ENCODE peak calls at places on chromosomes 7 and 10, in seven cellular contexts. S is cardiac muscle cell; G is KG1; A is activated T-helper 1 cell treated with anti-CD3 and anti-CD28 coated beads, Interleukin-12 subunit alpha, Interleukin-12 subunit beta, Interleukin-2, Interleukin-4 antibody, amounts not matched to agents 30 ng/mL and 10 ng/mL and 1 ng/mL, durations not matched to agents 14 hours and 24 hours and 36 hours; B is stimulated activated CD4-positive, alpha-beta T cell treated with anti-CD3 and anti-CD28 coated beads, Interleukin-2, amount 100 ng/mL, for 24 hours; W is GM23248; P is AML-193. U is an unnamed sample.
A peak's percentile ranks its signal among the peaks of the same experiment; 100 is the strongest.

GRCh38 chr7:42170724-42171123 is 66.3 kb downstream of the GLI3 start:
- DNase-seq in S (no peak), G (no peak), A (no peak), B (no peak), W (peak; percentile 49), P (no peak), U (no peak)

GRCh38 chr10:70558871-70559810 is 43.4 kb downstream of the PRF1 start:
- DNase-seq in S (peak; percentile 89), G (peak; percentile 35), A (peak; percentile 50), B (peak; percentile 74), W (peak; percentile 57), P (no peak), U (no peak)

GRCh38 chr10:19817251-19818046 is 1.2 kb downstream of the PLXDC2 start:
- DNase-seq in S (peak; percentile 47), G (no peak), A (no peak), B (no peak), W (peak; percentile 10), P (no peak), U (no peak)

GRCh38 chr7:101112233-101112632 is 14.7 kb upstream of the SERPINE1 start:
- DNase-seq in S (no peak), G (no peak), A (no peak), B (no peak), W (no peak), P (no peak), U (no peak)

GRCh38 chr7:155190608-155191536 is 106.8 kb upstream of the INSIG1 start:
- DNase-seq in S (peak; percentile 66), G (peak; percentile 25), A (peak; percentile 44), B (peak; percentile 80), W (peak; percentile 73), P (peak; percentile 4), U (no peak)

GRCh38 chr7:151761256-151761655 is 115.7 kb downstream of the PRKAG2 start:
- DNase-seq in S (no peak), G (no peak), A (no peak), B (no peak), W (no peak), P (peak; percentile 18), U (no peak)

GRCh38 chr7:70893422-70893821 is 238.5 kb upstream of the GALNT17 start:
- DNase-seq in S (no peak), G (no peak), A (no peak), B (no peak), W (no peak), P (no peak), U (no peak)

GRCh38 chr7:15461576-15461975 is 100.2 kb downstream of the AGMO start:
- DNase-seq in S (no peak), G (no peak), A (no peak), B (no peak), W (peak; percentile 84), P (no peak), U (no peak)

GRCh38 chr7:79806161-79806734 is 328.4 kb upstream of the GNAI1 start:
- DNase-seq in S (no peak), G (no peak), A (no peak), B (no peak), W (peak; percentile 71), P (no peak), U (peak; percentile 20)

GRCh38 chr10:113534428-113534827 is 18.4 kb upstream of the HABP2 start:
- DNase-seq in S (no peak), G (no peak), A (no peak), B (no peak), W (no peak), P (no peak), U (no peak)

GRCh38 chr10:97886264-97886663 is 36.6 kb downstream of the GOLGA7B start:
- DNase-seq in S (no peak), G (no peak), A (no peak), B (no peak), W (no peak), P (no peak), U (no peak)